ENCODE peak calls at places on chromosome 6, in nine cellular contexts. R is cardiac muscle cell; L is CD4-positive, alpha-beta memory T cell; G is transverse colon; Y is psoas muscle; X is heart left ventricle; Z is PC-9; N is A549; J is neural progenitor cell. T is an unnamed sample. For H3K4me1, the result is how much of the 10 kb centered on the place peaks cover.

GRCh38 chr6:46760925-46761324 is 14.2 kb downstream of the ANKRD66 start:
- DNase-seq in R (no peak), L (no peak), G (no peak), Y (no peak), X (no peak), Z (no peak), N (no peak), J (no peak), T (no peak)

GRCh38 chr6:24887520-24887919 is 48.2 kb downstream of the RIPOR2 start:
- DNase-seq in R (no peak), L (no peak), G (no peak), Y (no peak), X (no peak), Z (no peak), N (no peak), J (no peak), T (no peak)

GRCh38 chr6:119133400-119133799 is 54.9 kb upstream of the FAM184A start:
- DNase-seq in R (no peak), L (no peak), G (no peak), Y (no peak), X (no peak), Z (no peak), N (no peak), J (no peak), T (no peak)

GRCh38 chr6:116450185-116450710 is 10.9 kb upstream of the CALHM6 start:
- DNase-seq in R (no peak), L (no peak), G (no peak), Y (no peak), X (no peak), Z (no peak), N (no peak), J (no peak), T (no peak)

GRCh38 chr6:29791786-29792122 is 35.9 kb upstream of the HLA-G start:
- DNase-seq in R (no peak), L (no peak), G (no peak), Y (no peak), X (no peak), Z (no peak), N (no peak), J (no peak), T (no peak)

GRCh38 chr6:4613381-4613780 is 162.8 kb upstream of the CDYL start:
- DNase-seq in R (no peak), L (no peak), G (no peak), Y (no peak), X (no peak), Z (no peak), N (no peak), J (no peak), T (no peak)

GRCh38 chr6:151240036-151240685 is 394 bp downstream of the AKAP12 start:
- DNase-seq in R (peak), L (no peak), G (peak), Y (peak), X (peak), Z (peak), N (peak), J (peak), T (no peak)

GRCh38 chr6:150723056-150723658 is 123.5 kb downstream of the PLEKHG1 start:
- DNase-seq in R (no peak), L (no peak), G (no peak), Y (no peak), X (no peak), Z (no peak), N (no peak), J (no peak), T (no peak)

GRCh38 chr6:88474720-88475119 is 308.6 kb upstream of the CNR1 start:
- DNase-seq in R (no peak), L (no peak), G (no peak), Y (no peak), X (no peak), Z (no peak), N (no peak), J (no peak), T (no peak)

GRCh38 chr6:113635222-113635970 is 221.7 kb upstream of the MARCKS start:
- DNase-seq in R (no peak), L (no peak), G (no peak), Y (no peak), X (no peak), Z (no peak), N (no peak), J (no peak), T (no peak)

GRCh38 chr6:164207024-164207423 is 792.5 kb downstream of the QKI start:
- DNase-seq in R (no peak), L (no peak), G (no peak), Y (no peak), X (no peak), Z (no peak), N (no peak), J (no peak), T (no peak)

GRCh38 chr6:164214066-164214465 is 799.5 kb downstream of the QKI start:
- DNase-seq in R (no peak), L (no peak), G (no peak), Y (no peak), X (no peak), Z (no peak), N (no peak), J (no peak), T (no peak)

GRCh38 chr6:164208371-164208770 is 793.9 kb downstream of the QKI start:
- DNase-seq in R (no peak), L (no peak), G (no peak), Y (no peak), X (no peak), Z (no peak), N (no peak), J (no peak), T (no peak)

GRCh38 chr6:164210323-164210722 is 795.8 kb downstream of the QKI start:
- DNase-seq in R (no peak), L (no peak), G (no peak), Y (no peak), X (no peak), Z (no peak), N (no peak), J (no peak), T (no peak)
- H3K4me1 ChIP-seq in R (under half), L (under half), G (under half), Y (under half), X (under half), Z (under half), N (under half), J (under half), T (under half)

GRCh38 chr6:154766993-154767392 is 33.8 kb downstream of the SCAF8 start:
- DNase-seq in R (peak), L (no peak), G (no peak), Y (no peak), X (no peak), Z (no peak), N (no peak), J (peak), T (no peak)
- H3K4me1 ChIP-seq in R (under half), L (half or more), G (half or more), Y (half or more), X (under half), Z (under half), N (under half), J (under half), T (under half)

GRCh38 chr6:16728513-16729182 is 32.6 kb downstream of the ATXN1 start:
- DNase-seq in R (no peak), L (no peak), G (no peak), Y (no peak), X (no peak), Z (no peak), N (no peak), J (no peak), T (no peak)
- H3K4me1 ChIP-seq in R (under half), L (half or more), G (half or more), Y (half or more), X (under half), Z (under half), N (half or more), J (under half), T (under half)

GRCh38 chr6:54801244-54801643 is 45.3 kb upstream of the FAM83B start:
- DNase-seq in R (no peak), L (no peak), G (no peak), Y (no peak), X (no peak), Z (no peak), N (no peak), J (no peak), T (no peak)
- H3K4me1 ChIP-seq in R (under half), L (under half), G (under half), Y (under half), X (under half), Z (under half), N (under half), J (under half), T (under half)

DNA sequence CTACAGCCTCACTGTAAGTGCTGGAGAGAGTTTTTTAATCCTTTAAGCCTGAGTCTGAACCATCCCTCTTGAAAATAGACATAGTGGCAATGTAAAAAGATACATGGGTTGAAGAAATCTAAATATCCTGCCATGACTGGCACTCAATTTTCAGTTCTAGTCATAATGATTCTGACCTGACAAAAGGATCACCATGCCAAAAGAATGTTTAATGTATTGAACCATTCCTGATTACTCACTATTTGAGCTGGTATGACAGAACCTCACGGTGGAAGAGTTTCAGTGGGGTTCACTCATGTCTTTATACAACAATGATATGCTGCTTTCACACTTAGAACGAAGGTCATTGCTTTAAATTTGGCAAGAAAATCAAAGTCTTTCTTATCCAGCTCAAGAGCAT is 93.4 kb downstream of the HIVEP2 start:
- DNase-seq in R (no peak), L (no peak), G (no peak), Y (no peak), X (no peak), Z (no peak), N (no peak), J (no peak), T (peak)
- H3K4me1 ChIP-seq in R (under half), L (half or more), G (half or more), Y (half or more), X (under half), Z (half or more), N (under half), J (under half), T (half or more)

GRCh38 chr6:11384531-11385309 is 152.3 kb upstream of the NEDD9 start:
- DNase-seq in R (no peak), L (no peak), G (no peak), Y (no peak), X (no peak), Z (no peak), N (no peak), J (no peak), T (no peak)
- H3K4me1 ChIP-seq in R (under half), L (under half), G (under half), Y (under half), X (under half), Z (under half), N (under half), J (under half), T (under half)

GRCh38 chr6:13112921-13113320 is 215.4 kb downstream of the TBC1D7 start:
- DNase-seq in R (no peak), L (no peak), G (no peak), Y (no peak), X (no peak), Z (no peak), N (no peak), J (no peak), T (no peak)

GRCh38 chr6:13113376-13113775 is 215.0 kb downstream of the TBC1D7 start:
- DNase-seq in R (no peak), L (no peak), G (no peak), Y (no peak), X (no peak), Z (no peak), N (no peak), J (no peak), T (no peak)

GRCh38 chr6:13117561-13117960 is 210.8 kb downstream of the TBC1D7 start:
- DNase-seq in R (no peak), L (no peak), G (no peak), Y (no peak), X (no peak), Z (no peak), N (no peak), J (no peak), T (no peak)

GRCh38 chr6:13116155-13116554 is 212.2 kb downstream of the TBC1D7 start:
- DNase-seq in R (no peak), L (no peak), G (no peak), Y (no peak), X (no peak), Z (no peak), N (no peak), J (no peak), T (no peak)

GRCh38 chr6:13113956-13114593 is 214.3 kb downstream of the TBC1D7 start:
- DNase-seq in R (peak), L (no peak), G (no peak), Y (no peak), X (no peak), Z (no peak), N (no peak), J (no peak), T (no peak)
- H3K4me1 ChIP-seq in R (under half), L (under half), G (under half), Y (under half), X (under half), Z (under half), N (under half), J (under half), T (under half)

T was measured in GM12878.